ENCODE peak calls at places on chromosome 10, in seven cellular contexts. G is MCF 10A; O is GF-D8; R is A549; T is GM12865; S is fibroblast of pulmonary artery; U is activated naive CD8-positive, alpha-beta T cell treated with anti-CD3 and anti-CD28 coated beads for 36 hours. N is an unnamed sample.

GRCh38 chr10:106540606-106541005 is 623.9 kb downstream of the SORCS1 start:
- DNase-seq in G (peak; percentile 46), O (no peak), R (no peak), T (no peak), S (peak; percentile 51), U (no peak), N (no peak)

GRCh38 chr10:54800677-54801480 is at the start of gene PCDH15:
- DNase-seq in G (peak; percentile 46), O (no peak), R (no peak), T (peak; percentile 50), S (peak; percentile 24), U (no peak), N (peak; percentile 69)

GRCh38 chr10:110859206-110859946 is 12.4 kb upstream of the PDCD4 start:
- DNase-seq in G (no peak), O (no peak), R (no peak), T (no peak), S (no peak), U (no peak), N (no peak)

GRCh38 chr10:112628951-112629604 is 182.1 kb downstream of the VTI1A start:
- DNase-seq in G (no peak), O (no peak), R (no peak), T (no peak), S (peak; percentile 60), U (no peak), N (no peak)

GRCh38 chr10:128149267-128149666 is 23.0 kb upstream of the MKI67 start:
- DNase-seq in G (no peak), O (no peak), R (no peak), T (no peak), S (no peak), U (no peak), N (no peak)

GRCh38 chr10:7788640-7789335 is 811 bp downstream of the ATP5F1C start:
- DNase-seq in G (peak; percentile 65), O (no peak), R (no peak), T (no peak), S (peak; percentile 36), U (peak; percentile 20), N (no peak)

GRCh38 chr10:104256335-104257080 is 1.8 kb downstream of the GSTO1 start:
- DNase-seq in G (no peak), O (no peak), R (no peak), T (no peak), S (peak; percentile 30), U (no peak), N (no peak)

GRCh38 chr10:11147723-11148122 is 130.1 kb downstream of the CELF2 start:
- DNase-seq in G (no peak), O (peak; percentile 74), R (no peak), T (no peak), S (no peak), U (no peak), N (no peak)

GRCh38 chr10:80486151-80486692 is 32.1 kb downstream of the TSPAN14 start:
- DNase-seq in G (no peak), O (peak; percentile 73), R (no peak), T (no peak), S (no peak), U (no peak), N (no peak)

GRCh38 chr10:95635319-95635733 is 21.2 kb downstream of the ALDH18A1 start:
- DNase-seq in G (no peak), O (no peak), R (no peak), T (no peak), S (no peak), U (no peak), N (no peak)

GRCh38 chr10:3889961-3890522 is 105.0 kb upstream of the KLF6 start:
- DNase-seq in G (peak; percentile 40), O (no peak), R (peak; percentile 30), T (no peak), S (peak; percentile 80), U (no peak), N (no peak)

GRCh38 chr10:86178401-86179142 is 188.0 kb downstream of the GRID1 start:
- DNase-seq in G (peak; percentile 25), O (no peak), R (peak; percentile 58), T (peak; percentile 16), S (no peak), U (no peak), N (no peak)

GRCh38 chr10:72308320-72308987 is 34.7 kb downstream of the DDIT4 start:
- DNase-seq in G (peak; percentile 87), O (peak; percentile 6), R (no peak), T (no peak), S (peak; percentile 98), U (peak; percentile 54), N (peak; percentile 33)

GRCh38 chr10:71257292-71257997 is 45.1 kb downstream of the UNC5B start:
- DNase-seq in G (peak; percentile 36), O (no peak), R (no peak), T (no peak), S (no peak), U (no peak), N (no peak)

GRCh38 chr10:121854809-121855445 is 72.9 kb downstream of the ATE1 start:
- DNase-seq in G (no peak), O (peak; percentile 90), R (no peak), T (no peak), S (peak; percentile 11), U (no peak), N (no peak)

GRCh38 chr10:127151981-127152699 is 44.3 kb downstream of the INSYN2A start:
- DNase-seq in G (peak; percentile 96), O (no peak), R (no peak), T (no peak), S (no peak), U (no peak), N (no peak)

GRCh38 chr10:132532784-132533560 is 4.6 kb upstream of the INPP5A start:
- DNase-seq in G (peak; percentile 85), O (no peak), R (no peak), T (no peak), S (peak; percentile 33), U (no peak), N (no peak)

GRCh38 chr10:121747163-121747775 is 149.0 kb upstream of the FGFR2 start:
- DNase-seq in G (no peak), O (no peak), R (no peak), T (no peak), S (no peak), U (no peak), N (no peak)

GRCh38 chr10:5873515-5873995 is 16.1 kb downstream of the ANKRD16 start:
- DNase-seq in G (peak; percentile 77), O (peak; percentile 33), R (peak; percentile 82), T (peak; percentile 84), S (peak; percentile 86), U (peak; percentile 58), N (peak; percentile 9)

GRCh38 chr10:11522821-11523245 is 88.6 kb downstream of the USP6NL start:
- DNase-seq in G (peak; percentile 45), O (no peak), R (no peak), T (no peak), S (no peak), U (no peak), N (no peak)

N was measured in DMS153.